ENCODE peak calls at places on chromosomes 2 and 18, in ten cellular contexts. One of them, this sample, is unnamed.

GRCh38 chr18:48848641-48849143 is 102.1 kb downstream of the SMAD7 start:
- DNase-seq in thyroid gland: no peak
- DNase-seq in stromal cell of bone marrow: no peak
- DNase-seq in upper lobe of right lung: no peak
- DNase-seq in EL: no peak
- DNase-seq in foreskin fibroblast: no peak
- DNase-seq in heart right ventricle: peak
- DNase-seq in lung microvascular endothelial cell: peak
- DNase-seq in effector CD4-positive, alpha-beta T cell: no peak
- DNase-seq in G401: no peak
- DNase-seq in this sample: no peak

GRCh38 chr2:189505412-189505953 is 64.2 kb downstream of the WDR75 start:
- DNase-seq in EL: no peak
- DNase-seq in heart right ventricle: no peak
- DNase-seq in lung microvascular endothelial cell: no peak
- DNase-seq in foreskin fibroblast: no peak
- DNase-seq in upper lobe of right lung: no peak
- DNase-seq in stromal cell of bone marrow: no peak
- DNase-seq in G401: no peak
- DNase-seq in thyroid gland: no peak
- DNase-seq in effector CD4-positive, alpha-beta T cell: no peak
- DNase-seq in this sample: no peak

GRCh38 chr2:20052229-20052871 is 922 bp upstream of the LAPTM4A start:
- DNase-seq in foreskin fibroblast: no peak
- DNase-seq in stromal cell of bone marrow: no peak
- DNase-seq in thyroid gland: peak
- DNase-seq in effector CD4-positive, alpha-beta T cell: no peak
- DNase-seq in lung microvascular endothelial cell: peak
- DNase-seq in EL: peak
- DNase-seq in upper lobe of right lung: no peak
- DNase-seq in heart right ventricle: no peak
- DNase-seq in G401: no peak
- DNase-seq in this sample: no peak

GRCh38 chr2:120239488-120240287 is 13.0 kb upstream of the RALB start:
- DNase-seq in upper lobe of right lung: no peak
- DNase-seq in EL: peak
- DNase-seq in effector CD4-positive, alpha-beta T cell: no peak
- DNase-seq in thyroid gland: peak
- DNase-seq in heart right ventricle: no peak
- DNase-seq in stromal cell of bone marrow: peak
- DNase-seq in foreskin fibroblast: peak
- DNase-seq in G401: no peak
- DNase-seq in lung microvascular endothelial cell: peak
- DNase-seq in this sample: no peak

GRCh38 chr2:38168710-38169480 is 92.9 kb upstream of the CYP1B1 start:
- DNase-seq in foreskin fibroblast: no peak
- DNase-seq in thyroid gland: no peak
- DNase-seq in effector CD4-positive, alpha-beta T cell: no peak
- DNase-seq in stromal cell of bone marrow: no peak
- DNase-seq in EL: peak
- DNase-seq in heart right ventricle: no peak
- DNase-seq in lung microvascular endothelial cell: no peak
- DNase-seq in G401: no peak
- DNase-seq in upper lobe of right lung: no peak
- DNase-seq in this sample: no peak

GRCh38 chr2:217054791-217055190 is 194.9 kb upstream of the TNP1 start:
- DNase-seq in stromal cell of bone marrow: peak
- DNase-seq in upper lobe of right lung: no peak
- DNase-seq in EL: no peak
- DNase-seq in thyroid gland: no peak
- DNase-seq in effector CD4-positive, alpha-beta T cell: no peak
- DNase-seq in foreskin fibroblast: no peak
- DNase-seq in G401: peak
- DNase-seq in lung microvascular endothelial cell: peak
- DNase-seq in heart right ventricle: no peak
- DNase-seq in this sample: no peak

GRCh38 chr2:233456111-233456510 is 101.8 kb downstream of the DGKD start:
- DNase-seq in thyroid gland: no peak
- DNase-seq in effector CD4-positive, alpha-beta T cell: no peak
- DNase-seq in EL: no peak
- DNase-seq in upper lobe of right lung: peak
- DNase-seq in lung microvascular endothelial cell: no peak
- DNase-seq in foreskin fibroblast: no peak
- DNase-seq in stromal cell of bone marrow: no peak
- DNase-seq in heart right ventricle: no peak
- DNase-seq in G401: no peak
- DNase-seq in this sample: no peak

GRCh38 chr2:166984797-166985196 is 96.5 kb downstream of the XIRP2 start:
- DNase-seq in stromal cell of bone marrow: no peak
- DNase-seq in lung microvascular endothelial cell: no peak
- DNase-seq in G401: no peak
- DNase-seq in thyroid gland: no peak
- DNase-seq in upper lobe of right lung: no peak
- DNase-seq in effector CD4-positive, alpha-beta T cell: no peak
- DNase-seq in heart right ventricle: no peak
- DNase-seq in foreskin fibroblast: no peak
- DNase-seq in EL: no peak
- DNase-seq in this sample: no peak

GRCh38 chr2:86592547-86593230 is 29.4 kb upstream of the CHMP3 start:
- DNase-seq in foreskin fibroblast: peak
- DNase-seq in heart right ventricle: no peak
- DNase-seq in lung microvascular endothelial cell: no peak
- DNase-seq in effector CD4-positive, alpha-beta T cell: no peak
- DNase-seq in EL: no peak
- DNase-seq in G401: peak
- DNase-seq in thyroid gland: no peak
- DNase-seq in stromal cell of bone marrow: peak
- DNase-seq in upper lobe of right lung: no peak
- DNase-seq in this sample: no peak

GRCh38 chr2:205276071-205276777 is 406.1 kb upstream of the NRP2 start:
- DNase-seq in lung microvascular endothelial cell: no peak
- DNase-seq in foreskin fibroblast: no peak
- DNase-seq in effector CD4-positive, alpha-beta T cell: no peak
- DNase-seq in heart right ventricle: no peak
- DNase-seq in EL: no peak
- DNase-seq in thyroid gland: no peak
- DNase-seq in upper lobe of right lung: no peak
- DNase-seq in stromal cell of bone marrow: no peak
- DNase-seq in G401: no peak
- DNase-seq in this sample: no peak

GRCh38 chr2:159131882-159132281 is 154.6 kb downstream of the WDSUB1 start:
- DNase-seq in stromal cell of bone marrow: peak
- DNase-seq in heart right ventricle: no peak
- DNase-seq in upper lobe of right lung: no peak
- DNase-seq in foreskin fibroblast: peak
- DNase-seq in effector CD4-positive, alpha-beta T cell: no peak
- DNase-seq in G401: no peak
- DNase-seq in thyroid gland: no peak
- DNase-seq in EL: peak
- DNase-seq in lung microvascular endothelial cell: peak
- DNase-seq in this sample: no peak

GRCh38 chr2:177796011-177796410 is 276.6 kb downstream of the PDE11A start:
- DNase-seq in stromal cell of bone marrow: no peak
- DNase-seq in thyroid gland: no peak
- DNase-seq in G401: no peak
- DNase-seq in EL: no peak
- DNase-seq in foreskin fibroblast: no peak
- DNase-seq in effector CD4-positive, alpha-beta T cell: no peak
- DNase-seq in heart right ventricle: no peak
- DNase-seq in lung microvascular endothelial cell: no peak
- DNase-seq in upper lobe of right lung: no peak
- DNase-seq in this sample: no peak

GRCh38 chr2:96756788-96757476 is 3.8 kb upstream of the CNNM4 start:
- DNase-seq in stromal cell of bone marrow: no peak
- DNase-seq in EL: no peak
- DNase-seq in foreskin fibroblast: no peak
- DNase-seq in G401: no peak
- DNase-seq in lung microvascular endothelial cell: no peak
- DNase-seq in heart right ventricle: no peak
- DNase-seq in thyroid gland: no peak
- DNase-seq in effector CD4-positive, alpha-beta T cell: no peak
- DNase-seq in upper lobe of right lung: no peak
- DNase-seq in this sample: no peak

GRCh38 chr2:15450808-15451207 is 110.3 kb downstream of the NBAS start:
- DNase-seq in G401: no peak
- DNase-seq in effector CD4-positive, alpha-beta T cell: no peak
- DNase-seq in foreskin fibroblast: no peak
- DNase-seq in EL: no peak
- DNase-seq in heart right ventricle: no peak
- DNase-seq in thyroid gland: no peak
- DNase-seq in stromal cell of bone marrow: no peak
- DNase-seq in lung microvascular endothelial cell: no peak
- DNase-seq in upper lobe of right lung: no peak
- DNase-seq in this sample: no peak

GRCh38 chr2:73896362-73897239 is 3.8 kb downstream of the ACTG2 start:
- DNase-seq in heart right ventricle: no peak
- DNase-seq in G401: no peak
- DNase-seq in effector CD4-positive, alpha-beta T cell: no peak
- DNase-seq in stromal cell of bone marrow: peak
- DNase-seq in thyroid gland: no peak
- DNase-seq in foreskin fibroblast: peak
- DNase-seq in lung microvascular endothelial cell: peak
- DNase-seq in EL: peak
- DNase-seq in upper lobe of right lung: no peak
- DNase-seq in this sample: no peak

GRCh38 chr2:192741889-192742288 is 547.2 kb upstream of the TMEFF2 start:
- DNase-seq in foreskin fibroblast: no peak
- DNase-seq in G401: no peak
- DNase-seq in stromal cell of bone marrow: no peak
- DNase-seq in thyroid gland: no peak
- DNase-seq in heart right ventricle: no peak
- DNase-seq in upper lobe of right lung: no peak
- DNase-seq in EL: no peak
- DNase-seq in lung microvascular endothelial cell: no peak
- DNase-seq in effector CD4-positive, alpha-beta T cell: no peak
- DNase-seq in this sample: no peak